ENCODE peak calls at places on chromosomes 11 and 22, in nine cellular contexts. C, Y, D, O, U, E, M, I and G are unnamed samples. For H3K27me3, the result is how much of the 10 kb centered on the place peaks cover.

GRCh38 chr11:83007909-83008580 is 63.7 kb downstream of the RAB30 start:
- DNase-seq in C (no peak), E (no peak), I (peak), D (peak), O (peak), U (no peak), M (no peak), Y (peak), G (no peak)

GRCh38 chr11:112113539-112114457 is 27.1 kb downstream of the SDHD start:
- DNase-seq in D (peak), I (no peak), Y (no peak), O (no peak), M (no peak), C (no peak), U (no peak), E (peak), G (peak)

GRCh38 chr11:14022821-14023220 is 60.3 kb downstream of the SPON1 start:
- DNase-seq in Y (no peak), O (no peak), U (no peak), M (no peak), E (no peak), D (no peak), C (no peak), I (no peak), G (no peak)

GRCh38 chr11:47104337-47104950 is 72.2 kb downstream of the ARFGAP2 start:
- DNase-seq in C (no peak), U (peak), M (no peak), O (no peak), E (no peak), D (peak), Y (no peak), I (no peak), G (no peak)

GRCh38 chr22:40666151-40666848 is 13.0 kb upstream of the MCHR1 start:
- DNase-seq in D (peak), O (no peak), Y (no peak), U (peak), C (no peak), I (no peak), M (no peak), E (no peak), G (no peak)

GRCh38 chr11:63564056-63564784 is 1.0 kb upstream of the PLAAT2 start:
- DNase-seq in O (no peak), M (no peak), I (no peak), D (no peak), Y (no peak), E (no peak), C (no peak), U (no peak), G (peak)

GRCh38 chr11:74147199-74147929 is 23.4 kb downstream of the C2CD3 start:
- DNase-seq in D (peak), E (no peak), I (no peak), O (no peak), Y (no peak), U (no peak), C (no peak), M (no peak), G (peak)

GRCh38 chr11:129815596-129816461 is at the start of gene TMEM45B:
- DNase-seq in E (no peak), Y (no peak), O (no peak), U (no peak), C (no peak), M (no peak), D (no peak), I (peak), G (no peak)

GRCh38 chr11:116842117-116842516 is 4.7 kb upstream of the APOA1 start:
- DNase-seq in C (no peak), M (no peak), D (no peak), U (no peak), I (no peak), E (no peak), Y (no peak), O (no peak), G (no peak)

GRCh38 chr11:120061036-120061760 is 76.7 kb downstream of the TRIM29 start:
- DNase-seq in M (no peak), C (no peak), E (no peak), D (peak), U (no peak), Y (no peak), I (no peak), O (no peak), G (no peak)

GRCh38 chr22:25729016-25729415 is 13.0 kb upstream of the MYO18B start:
- DNase-seq in M (no peak), U (no peak), Y (no peak), I (no peak), C (no peak), E (no peak), D (no peak), O (no peak), G (no peak)

GRCh38 chr11:17405232-17406005 is 17.0 kb upstream of the KCNJ11 start:
- DNase-seq in C (no peak), E (no peak), U (no peak), O (peak), I (peak), Y (peak), D (peak), M (peak), G (no peak)

GRCh38 chr22:49688516-49689254 is 139.0 kb downstream of the BRD1 start:
- DNase-seq in C (no peak), O (no peak), E (no peak), D (no peak), Y (no peak), M (no peak), I (no peak), U (no peak), G (no peak)

GRCh38 chr11:76798656-76799055 is 15.5 kb downstream of the TSKU start:
- DNase-seq in D (no peak), Y (no peak), M (no peak), E (no peak), C (no peak), U (no peak), O (no peak), I (no peak), G (no peak)

GRCh38 chr22:36611241-36611976 is 82.4 kb upstream of the EIF3D start:
- DNase-seq in D (no peak), C (no peak), U (no peak), O (no peak), E (no peak), I (peak), Y (no peak), M (no peak), G (no peak)
- H3K27me3 ChIP-seq in D (under half), C (under half), U (under half), O (under half), E (under half), I (under half), Y (under half), M (under half), G (under half)

GRCh38 chr22:36379593-36380361 is 8.0 kb downstream of the MYH9 start:
- DNase-seq in I (no peak), U (no peak), D (peak), E (no peak), C (no peak), Y (no peak), O (no peak), M (no peak), G (no peak)

GRCh38 chr22:36384766-36385400 is 2.9 kb downstream of the MYH9 start:
- DNase-seq in E (no peak), O (no peak), D (peak), U (no peak), Y (no peak), I (peak), C (no peak), M (no peak), G (no peak)

GRCh38 chr22:36378080-36378788 is 9.5 kb downstream of the MYH9 start:
- DNase-seq in D (no peak), C (no peak), U (no peak), I (no peak), M (no peak), O (no peak), Y (no peak), E (no peak), G (no peak)

GRCh38 chr22:36383110-36383581 is 4.6 kb downstream of the MYH9 start:
- DNase-seq in E (no peak), Y (no peak), U (no peak), O (no peak), D (peak), C (peak), M (no peak), I (peak), G (peak)

GRCh38 chr22:36381513-36382079 is 6.2 kb downstream of the MYH9 start:
- DNase-seq in E (no peak), D (no peak), U (no peak), C (no peak), M (no peak), I (no peak), O (no peak), Y (no peak), G (no peak)
- TF ChIP-seq CTCF in E (no peak), D (no peak), U (no peak), C (no peak), M (no peak), I (no peak), O (no peak), Y (no peak), G (no peak)

GRCh38 chr11:131546218-131546895 is 175.9 kb downstream of the NTM start:
- DNase-seq in E (no peak), M (no peak), C (no peak), D (peak), U (no peak), O (no peak), I (no peak), Y (no peak), G (no peak)
- H3K4me3 ChIP-seq in E (no peak), M (peak), C (peak), D (no peak), U (no peak), O (peak), I (no peak), Y (no peak), G (no peak)

GRCh38 chr22:22446527-22446926 is 62.0 kb downstream of the ZNF280B start:
- DNase-seq in Y (no peak), O (no peak), M (no peak), D (peak), E (no peak), C (no peak), U (no peak), I (no peak), G (no peak)

GRCh38 chr22:22440188-22440587 is 68.4 kb downstream of the ZNF280B start:
- DNase-seq in O (no peak), I (no peak), D (no peak), M (no peak), Y (no peak), E (no peak), C (no peak), U (no peak), G (no peak)

DNA sequence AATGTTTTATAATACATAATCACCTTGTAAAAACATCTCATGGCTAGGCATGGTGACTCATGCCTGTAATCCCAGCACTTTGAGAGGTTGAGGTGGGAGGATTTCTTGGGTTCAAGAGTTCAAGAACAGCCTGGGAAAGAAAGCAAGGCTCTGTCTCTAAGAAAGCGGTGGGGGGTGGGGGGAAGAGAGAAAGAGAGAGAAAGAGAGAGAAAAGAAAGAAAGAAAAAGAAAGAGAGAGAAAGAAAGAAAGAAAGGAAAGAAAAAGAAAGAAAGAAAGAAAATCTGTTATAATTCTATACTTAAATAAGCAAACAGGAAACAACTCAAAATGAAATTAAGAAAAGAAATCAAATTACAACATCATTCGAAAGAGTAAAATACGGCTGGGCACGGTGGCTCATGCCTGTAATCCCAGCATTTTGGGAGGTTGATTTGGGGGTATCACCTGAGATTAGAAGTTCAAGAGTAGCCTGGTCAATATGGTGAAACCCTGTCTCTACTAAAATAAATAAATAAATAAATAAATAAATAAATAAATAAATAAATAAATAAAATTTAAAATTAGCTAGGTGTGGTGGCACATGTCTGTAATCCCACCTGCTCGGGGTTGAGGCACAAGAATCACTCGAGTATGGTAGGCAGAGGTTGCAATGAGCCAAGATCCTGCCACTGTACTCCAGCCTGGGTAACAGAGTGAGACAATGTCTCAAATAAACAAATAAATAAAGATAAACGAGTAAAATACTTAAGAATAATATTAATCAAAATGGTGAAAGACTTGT is 65.4 kb downstream of the ZNF280B start:
- DNase-seq in O (no peak), U (no peak), C (no peak), D (no peak), M (no peak), E (no peak), I (no peak), Y (no peak), G (no peak)
- H3K27me3 ChIP-seq in O (under half), U (under half), C (under half), D (under half), M (under half), E (under half), I (under half), Y (under half), G (under half)

DNA sequence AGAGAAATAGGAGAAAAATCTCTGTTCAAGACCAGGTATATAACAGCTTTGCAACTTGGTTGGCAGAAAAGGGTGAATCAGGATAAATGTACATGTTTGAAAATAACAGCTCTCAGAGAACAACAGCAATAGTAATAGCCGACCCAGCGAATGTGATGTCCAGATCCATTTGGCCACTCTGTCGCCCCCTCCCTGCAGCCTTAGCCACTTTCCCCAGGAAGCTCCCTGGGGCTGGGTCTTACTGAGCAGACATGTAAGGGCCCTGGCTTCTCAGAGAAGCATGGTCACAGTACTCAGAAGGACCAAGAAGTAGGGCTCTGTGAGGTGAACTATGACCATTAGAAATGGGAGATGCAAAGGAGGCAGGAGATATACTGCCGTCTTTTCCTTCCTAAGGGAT is 154.1 kb upstream of the SNX19 start:
- DNase-seq in U (no peak), M (no peak), Y (no peak), E (no peak), O (no peak), I (no peak), D (no peak), C (no peak), G (no peak)
- TF ChIP-seq CTCF in U (no peak), M (no peak), Y (no peak), E (no peak), O (no peak), I (no peak), D (peak), C (no peak), G (no peak)